ENCODE peak calls at places on chromosome 3, in ten cellular contexts. N is esophagus muscularis mucosa, A is K562, Q is SK-N-SH, S is stomach, X is HepG2, E is suprapubic skin, O is upper lobe of left lung, K is H1, F is sigmoid colon. W is an unnamed sample.

GRCh38 chr3:66298591-66298990 is 77.8 kb downstream of the SLC25A26 start:
- DNase-seq in K (no peak), S (no peak), X (no peak), O (no peak), A (no peak), Q (no peak), F (no peak), N (no peak), E (no peak), W (no peak)

GRCh38 chr3:97306226-97306625 is 458.3 kb upstream of the ARL6 start:
- DNase-seq in K (no peak), N (no peak), X (no peak), E (no peak), O (no peak), Q (no peak), A (no peak), S (no peak), F (no peak), W (no peak)

GRCh38 chr3:194407423-194407822 is 8.4 kb upstream of the GP5 start:
- DNase-seq in A (no peak), S (peak; percentile 56), O (no peak), K (no peak), X (peak; percentile 7), Q (no peak), N (no peak), F (no peak), E (no peak), W (no peak)

GRCh38 chr3:51675201-51675611 is 4.2 kb downstream of the TEX264 start:
- DNase-seq in N (no peak), O (no peak), E (peak; percentile 44), X (no peak), K (no peak), S (no peak), A (no peak), F (peak; percentile 5), Q (no peak), W (no peak)

GRCh38 chr3:192850501-192850981 is 67.1 kb downstream of the MB21D2 start:
- DNase-seq in S (peak; percentile 45), A (no peak), E (no peak), F (no peak), O (peak; percentile 23), X (peak; percentile 47), K (no peak), N (no peak), Q (no peak), W (peak; percentile 70)

GRCh38 chr3:197268319-197268718 is 30.1 kb downstream of the DLG1 start:
- DNase-seq in E (no peak), X (no peak), A (no peak), N (no peak), F (no peak), S (no peak), Q (no peak), K (no peak), O (no peak), W (no peak)

GRCh38 chr3:189490749-189491148 is 140.4 kb upstream of the TP63 start:
- DNase-seq in O (no peak), F (no peak), K (no peak), S (no peak), N (no peak), E (no peak), X (no peak), A (no peak), Q (no peak), W (peak; percentile 45)

GRCh38 chr3:66098436-66098835 is 59.7 kb upstream of the MAGI1 start:
- DNase-seq in A (no peak), Q (no peak), E (no peak), S (no peak), F (no peak), X (no peak), N (no peak), K (no peak), O (no peak), W (no peak)

GRCh38 chr3:100540791-100541334 is 48.4 kb downstream of the TMEM45A start:
- DNase-seq in O (no peak), A (no peak), Q (no peak), F (no peak), X (no peak), N (no peak), K (no peak), E (no peak), S (no peak), W (no peak)

GRCh38 chr3:124730129-124730919 is at the start of gene UMPS:
- DNase-seq in F (peak; percentile 94), X (peak; percentile 83), Q (peak; percentile 92), N (peak; percentile 96), E (peak; percentile 94), A (peak; percentile 86), S (peak; percentile 93), O (peak; percentile 99), K (no peak), W (peak; percentile 95)

GRCh38 chr3:124731760-124732159 is 1.5 kb downstream of the UMPS start:
- DNase-seq in Q (no peak), A (no peak), O (no peak), E (no peak), N (no peak), K (no peak), F (no peak), X (no peak), S (no peak), W (no peak)

GRCh38 chr3:124730920-124731297 is 657 bp downstream of the UMPS start:
- DNase-seq in A (no peak), Q (no peak), N (no peak), E (no peak), X (peak; percentile 74), S (no peak), F (no peak), K (no peak), O (no peak), W (no peak)
- TF ChIP-seq POLR2AphosphoS5 in A (no peak), Q (no peak), N (no peak), E (no peak), X (no peak), S (no peak), F (no peak), K (no peak), O (no peak), W (no peak)

DNA sequence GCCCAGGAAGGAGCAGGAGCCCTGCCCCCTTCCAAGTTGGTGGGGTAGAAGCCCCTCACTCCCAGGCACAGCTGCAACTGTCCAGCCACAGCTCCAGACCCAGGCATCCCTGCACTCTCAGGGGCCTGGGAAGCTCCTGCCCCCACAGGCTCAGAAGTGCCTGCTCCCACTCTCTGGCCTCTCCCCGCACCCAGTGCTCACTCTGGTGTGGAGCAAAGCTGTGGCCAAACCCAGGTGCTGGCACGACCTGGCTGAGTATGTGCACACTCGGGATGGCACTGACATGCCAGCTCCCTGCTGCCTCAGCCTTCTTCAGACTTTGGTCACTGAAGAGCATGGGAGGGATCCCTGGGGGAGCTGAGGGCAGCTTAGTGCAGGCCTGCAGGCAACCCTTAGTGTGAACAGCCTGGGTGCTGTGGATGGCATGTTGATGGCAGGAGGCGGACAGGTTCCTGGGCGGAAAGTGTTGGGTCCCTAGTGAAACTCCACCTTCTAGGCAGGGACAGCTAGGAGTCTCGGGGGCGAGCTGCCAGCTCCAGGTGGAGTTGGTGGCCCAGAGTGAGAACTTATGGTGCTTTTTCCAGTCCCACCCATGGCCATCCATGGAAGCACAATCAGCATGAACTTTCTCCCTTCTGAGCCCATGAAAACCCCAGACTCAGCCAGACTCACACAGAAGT is 489.2 kb upstream of the ROBO2 start:
- DNase-seq in F (no peak), N (no peak), Q (no peak), S (no peak), K (no peak), O (peak; percentile 35), X (no peak), E (no peak), A (no peak), W (no peak)
- TF ChIP-seq EP300 in F (no peak), N (no peak), Q (no peak), S (no peak), K (no peak), O (no peak), X (no peak), E (no peak), A (no peak), W (no peak)

DNA sequence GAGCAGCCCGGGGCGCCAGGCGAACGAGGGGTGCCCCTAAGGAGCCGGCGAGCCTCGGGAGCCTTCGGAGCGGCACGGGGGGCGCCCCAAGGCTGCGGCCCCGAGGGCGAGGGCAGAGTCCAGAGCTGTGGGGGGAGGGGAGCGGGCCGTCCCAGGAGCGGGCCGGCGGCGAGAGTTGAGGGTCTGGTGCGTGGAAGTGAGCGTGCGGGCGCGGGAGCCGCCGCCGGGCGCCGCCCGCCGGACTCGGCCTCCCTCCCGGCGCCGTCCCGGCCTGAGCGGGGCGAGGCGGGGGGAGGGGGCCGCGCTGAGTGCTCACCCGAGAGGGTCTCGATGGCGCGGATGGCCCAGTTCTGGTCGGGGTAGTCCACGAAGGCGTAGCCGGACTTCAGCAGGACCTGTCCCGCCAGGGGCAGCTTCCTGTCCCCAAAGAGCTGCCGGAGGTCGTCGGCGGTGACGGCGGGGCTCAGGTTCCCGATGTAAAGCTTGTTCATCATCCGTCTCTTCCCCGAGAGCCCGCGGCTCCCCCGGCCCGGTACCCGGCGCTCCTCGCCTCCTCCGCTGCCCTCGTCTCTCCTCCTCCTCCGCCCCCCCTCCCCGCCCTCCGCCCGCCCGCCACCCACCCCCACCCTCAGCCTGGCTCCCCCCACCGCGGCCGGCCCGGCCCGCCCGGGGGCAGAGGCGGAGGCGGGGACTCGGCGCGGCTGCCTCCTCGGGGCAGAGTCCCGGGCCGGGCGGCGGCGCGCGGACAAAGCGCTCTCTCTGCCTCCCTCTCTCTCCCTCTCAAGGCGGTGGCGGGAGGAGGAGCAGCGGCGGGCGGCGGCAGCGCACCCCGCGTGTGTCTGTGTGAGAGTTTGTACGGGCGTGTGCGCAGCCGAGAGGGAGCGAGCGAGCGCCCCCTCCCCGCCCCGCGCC is at the start of gene IGF2BP2:
- DNase-seq in K (no peak), F (peak; percentile 77), S (peak; percentile 78), Q (peak; percentile 61), E (peak; percentile 81), O (peak; percentile 95), A (peak; percentile 84), X (peak; percentile 74), N (no peak), W (peak; percentile 87)
- TF ChIP-seq POLR2AphosphoS5 in K (no peak), F (peak; percentile 53), S (peak; percentile 54), Q (peak; percentile 66), E (no peak), O (peak; percentile 90), A (peak; percentile 64), X (peak; percentile 61), N (peak; percentile 64), W (peak; percentile 79)

GRCh38 chr3:15269091-15269989 is 63.0 kb downstream of the SH3BP5 start:
- DNase-seq in N (peak; percentile 96), K (no peak), O (peak; percentile 93), X (no peak), Q (peak; percentile 36), A (peak; percentile 99), E (peak; percentile 95), F (peak; percentile 97), S (peak; percentile 71), W (peak; percentile 82)
- TF ChIP-seq EP300 in N (no peak), K (no peak), O (no peak), X (no peak), Q (peak; percentile 29), A (peak; percentile 89), E (no peak), F (peak; percentile 37), S (no peak), W (no peak)

GRCh38 chr3:182165234-182165633 is 453.5 kb downstream of the SOX2 start:
- DNase-seq in X (no peak), E (no peak), F (no peak), A (no peak), O (no peak), N (no peak), K (no peak), S (peak; percentile 67), Q (no peak), W (no peak)
- TF ChIP-seq POLR2AphosphoS5 in X (no peak), E (no peak), F (no peak), A (no peak), O (peak; percentile 44), N (no peak), K (no peak), S (peak; percentile 77), Q (no peak), W (no peak)

GRCh38 chr3:45317710-45318109 is 70.7 kb upstream of the LARS2 start:
- DNase-seq in X (no peak), O (no peak), A (no peak), S (no peak), K (no peak), Q (no peak), N (no peak), F (no peak), E (peak; percentile 38), W (no peak)
- TF ChIP-seq EP300 in X (no peak), O (no peak), A (no peak), S (no peak), K (no peak), Q (no peak), N (no peak), F (no peak), E (no peak), W (no peak)

W was measured in transverse colon.